ENCODE peak calls at places on chromosomes 3 and 15, in six cellular contexts. One of them, this sample, is unnamed.
A peak's percentile ranks its signal among the peaks of the same experiment; 100 is the strongest.

GRCh38 chr15:31389576-31389975 is 62.9 kb downstream of the KLF13 start:
- DNase-seq in neuronal stem cell: no peak
- DNase-seq in H1: no peak
- DNase-seq in mesendoderm: no peak
- DNase-seq in IMR-90: no peak
- DNase-seq in mesenchymal stem cell: no peak
- DNase-seq in this sample: no peak

GRCh38 chr3:173501941-173502489 is 104.5 kb downstream of the NLGN1 start:
- DNase-seq in neuronal stem cell: no peak
- DNase-seq in mesenchymal stem cell: peak; percentile 4
- DNase-seq in H1: no peak
- DNase-seq in mesendoderm: no peak
- DNase-seq in IMR-90: peak; percentile 4
- DNase-seq in this sample: no peak

GRCh38 chr3:55434789-55435188 is 52.3 kb downstream of the WNT5A start:
- DNase-seq in mesenchymal stem cell: no peak
- DNase-seq in IMR-90: peak; percentile 21
- DNase-seq in neuronal stem cell: no peak
- DNase-seq in mesendoderm: peak; percentile 65
- DNase-seq in H1: peak; percentile 17
- DNase-seq in this sample: peak; percentile 43

GRCh38 chr3:10845240-10845761 is 29.3 kb downstream of the SLC6A11 start:
- DNase-seq in neuronal stem cell: no peak
- DNase-seq in IMR-90: no peak
- DNase-seq in mesendoderm: no peak
- DNase-seq in mesenchymal stem cell: no peak
- DNase-seq in H1: no peak
- DNase-seq in this sample: no peak

GRCh38 chr3:196997311-196997710 is 28.7 kb upstream of the PIGZ start:
- DNase-seq in neuronal stem cell: no peak
- DNase-seq in mesenchymal stem cell: no peak
- DNase-seq in H1: no peak
- DNase-seq in IMR-90: no peak
- DNase-seq in mesendoderm: no peak
- DNase-seq in this sample: peak; percentile 22

GRCh38 chr3:71244153-71245051 is 339.1 kb downstream of the FOXP1 start:
- DNase-seq in H1: no peak
- DNase-seq in mesenchymal stem cell: peak; percentile 61
- DNase-seq in mesendoderm: peak; percentile 46
- DNase-seq in neuronal stem cell: no peak
- DNase-seq in IMR-90: peak; percentile 67
- DNase-seq in this sample: no peak

GRCh38 chr3:56975562-56975961 is 84.9 kb upstream of the SPATA12 start:
- DNase-seq in IMR-90: peak; percentile 51
- DNase-seq in H1: no peak
- DNase-seq in neuronal stem cell: no peak
- DNase-seq in mesenchymal stem cell: no peak
- DNase-seq in mesendoderm: no peak
- DNase-seq in this sample: no peak

GRCh38 chr3:122533931-122534334 is 19.2 kb upstream of the KPNA1 start:
- DNase-seq in H1: no peak
- DNase-seq in IMR-90: peak; percentile 87
- DNase-seq in mesenchymal stem cell: peak; percentile 87
- DNase-seq in neuronal stem cell: no peak
- DNase-seq in mesendoderm: peak; percentile 97
- DNase-seq in this sample: no peak

GRCh38 chr15:25057574-25057973 is 102.8 kb downstream of the SNRPN start:
- DNase-seq in H1: no peak
- DNase-seq in mesendoderm: no peak
- DNase-seq in IMR-90: no peak
- DNase-seq in mesenchymal stem cell: no peak
- DNase-seq in neuronal stem cell: no peak
- DNase-seq in this sample: peak; percentile 12

GRCh38 chr15:57418640-57419039 is 42.3 kb downstream of the CGNL1 start:
- DNase-seq in IMR-90: no peak
- DNase-seq in mesendoderm: no peak
- DNase-seq in mesenchymal stem cell: no peak
- DNase-seq in neuronal stem cell: no peak
- DNase-seq in H1: no peak
- DNase-seq in this sample: no peak

GRCh38 chr3:21158801-21159564 is 592.0 kb downstream of the ZNF385D start:
- DNase-seq in IMR-90: peak; percentile 3
- DNase-seq in H1: no peak
- DNase-seq in neuronal stem cell: no peak
- DNase-seq in mesenchymal stem cell: no peak
- DNase-seq in mesendoderm: no peak
- DNase-seq in this sample: no peak

GRCh38 chr3:191369081-191370010 is 39.0 kb upstream of the UTS2B start:
- DNase-seq in neuronal stem cell: no peak
- DNase-seq in mesenchymal stem cell: peak; percentile 68
- DNase-seq in IMR-90: peak; percentile 58
- DNase-seq in mesendoderm: no peak
- DNase-seq in H1: no peak
- DNase-seq in this sample: no peak

GRCh38 chr3:160343132-160343531 is 55.9 kb downstream of the IFT80 start:
- DNase-seq in H1: no peak
- DNase-seq in mesendoderm: peak; percentile 7
- DNase-seq in IMR-90: peak; percentile 49
- DNase-seq in mesenchymal stem cell: peak; percentile 38
- DNase-seq in neuronal stem cell: no peak
- DNase-seq in this sample: no peak

GRCh38 chr3:37500518-37500917 is 326.1 kb upstream of the LRRFIP2 start:
- DNase-seq in mesendoderm: no peak
- DNase-seq in mesenchymal stem cell: no peak
- DNase-seq in H1: no peak
- DNase-seq in IMR-90: no peak
- DNase-seq in neuronal stem cell: no peak
- DNase-seq in this sample: no peak

GRCh38 chr3:36362973-36363372 is 17.3 kb upstream of the STAC start:
- DNase-seq in IMR-90: peak; percentile 0
- DNase-seq in mesenchymal stem cell: peak; percentile 65
- DNase-seq in H1: no peak
- DNase-seq in neuronal stem cell: no peak
- DNase-seq in mesendoderm: peak; percentile 94
- DNase-seq in this sample: peak; percentile 36

GRCh38 chr3:197555281-197556261 is at the start of gene BDH1:
- DNase-seq in IMR-90: no peak
- DNase-seq in mesendoderm: peak; percentile 81
- DNase-seq in H1: no peak
- DNase-seq in mesenchymal stem cell: peak; percentile 31
- DNase-seq in neuronal stem cell: peak; percentile 56
- DNase-seq in this sample: peak; percentile 76

GRCh38 chr3:8503871-8504610 is 2.4 kb downstream of the LMCD1 start:
- DNase-seq in neuronal stem cell: no peak
- DNase-seq in mesenchymal stem cell: no peak
- DNase-seq in mesendoderm: peak; percentile 93
- DNase-seq in H1: no peak
- DNase-seq in IMR-90: no peak
- DNase-seq in this sample: no peak

GRCh38 chr3:78322780-78323179 is 1282.9 kb downstream of the ROBO2 start:
- DNase-seq in mesenchymal stem cell: no peak
- DNase-seq in neuronal stem cell: no peak
- DNase-seq in mesendoderm: no peak
- DNase-seq in H1: peak; percentile 31
- DNase-seq in IMR-90: no peak
- DNase-seq in this sample: no peak

GRCh38 chr3:149639093-149639486 is 18.7 kb downstream of the WWTR1 start:
- DNase-seq in IMR-90: no peak
- DNase-seq in H1: no peak
- DNase-seq in mesendoderm: no peak
- DNase-seq in mesenchymal stem cell: no peak
- DNase-seq in neuronal stem cell: no peak
- DNase-seq in this sample: no peak

GRCh38 chr3:32089476-32089875 is 16.9 kb upstream of the GPD1L start:
- DNase-seq in mesenchymal stem cell: no peak
- DNase-seq in mesendoderm: no peak
- DNase-seq in neuronal stem cell: no peak
- DNase-seq in H1: no peak
- DNase-seq in IMR-90: no peak
- DNase-seq in this sample: no peak

GRCh38 chr3:89571707-89572106 is 464.3 kb downstream of the EPHA3 start:
- DNase-seq in mesenchymal stem cell: no peak
- DNase-seq in mesendoderm: no peak
- DNase-seq in neuronal stem cell: no peak
- DNase-seq in H1: no peak
- DNase-seq in IMR-90: no peak
- DNase-seq in this sample: no peak

GRCh38 chr3:126459111-126459762 is 16.5 kb downstream of the ZXDC start:
- DNase-seq in mesenchymal stem cell: no peak
- DNase-seq in IMR-90: no peak
- DNase-seq in mesendoderm: no peak
- DNase-seq in neuronal stem cell: no peak
- DNase-seq in H1: no peak
- DNase-seq in this sample: no peak

GRCh38 chr3:133956333-133956732 is 60.7 kb upstream of the RAB6B start:
- DNase-seq in neuronal stem cell: no peak
- DNase-seq in mesendoderm: no peak
- DNase-seq in H1: no peak
- DNase-seq in IMR-90: no peak
- DNase-seq in mesenchymal stem cell: no peak
- DNase-seq in this sample: no peak

GRCh38 chr3:38111696-38112377 is 25.1 kb downstream of the ACAA1 start:
- DNase-seq in mesendoderm: no peak
- DNase-seq in mesenchymal stem cell: no peak
- DNase-seq in H1: no peak
- DNase-seq in neuronal stem cell: no peak
- DNase-seq in IMR-90: no peak
- DNase-seq in this sample: no peak

GRCh38 chr3:50978991-50979667 is 304.4 kb downstream of the DOCK3 start:
- DNase-seq in neuronal stem cell: no peak
- DNase-seq in mesendoderm: peak; percentile 46
- DNase-seq in mesenchymal stem cell: no peak
- DNase-seq in H1: no peak
- DNase-seq in IMR-90: no peak
- DNase-seq in this sample: peak; percentile 74

GRCh38 chr3:186220365-186220764 is 111.5 kb upstream of the ETV5 start:
- DNase-seq in H1: no peak
- DNase-seq in neuronal stem cell: no peak
- DNase-seq in IMR-90: no peak
- DNase-seq in mesendoderm: peak; percentile 65
- DNase-seq in mesenchymal stem cell: peak; percentile 14
- DNase-seq in this sample: no peak

GRCh38 chr3:45978348-45978747 is 17.3 kb downstream of the FYCO1 start:
- DNase-seq in IMR-90: no peak
- DNase-seq in H1: no peak
- DNase-seq in neuronal stem cell: no peak
- DNase-seq in mesendoderm: no peak
- DNase-seq in mesenchymal stem cell: no peak
- DNase-seq in this sample: no peak

GRCh38 chr3:39917060-39917773 is 107.8 kb downstream of the MYRIP start:
- DNase-seq in mesenchymal stem cell: no peak
- DNase-seq in neuronal stem cell: no peak
- DNase-seq in H1: no peak
- DNase-seq in IMR-90: no peak
- DNase-seq in mesendoderm: no peak
- DNase-seq in this sample: no peak

DNA sequence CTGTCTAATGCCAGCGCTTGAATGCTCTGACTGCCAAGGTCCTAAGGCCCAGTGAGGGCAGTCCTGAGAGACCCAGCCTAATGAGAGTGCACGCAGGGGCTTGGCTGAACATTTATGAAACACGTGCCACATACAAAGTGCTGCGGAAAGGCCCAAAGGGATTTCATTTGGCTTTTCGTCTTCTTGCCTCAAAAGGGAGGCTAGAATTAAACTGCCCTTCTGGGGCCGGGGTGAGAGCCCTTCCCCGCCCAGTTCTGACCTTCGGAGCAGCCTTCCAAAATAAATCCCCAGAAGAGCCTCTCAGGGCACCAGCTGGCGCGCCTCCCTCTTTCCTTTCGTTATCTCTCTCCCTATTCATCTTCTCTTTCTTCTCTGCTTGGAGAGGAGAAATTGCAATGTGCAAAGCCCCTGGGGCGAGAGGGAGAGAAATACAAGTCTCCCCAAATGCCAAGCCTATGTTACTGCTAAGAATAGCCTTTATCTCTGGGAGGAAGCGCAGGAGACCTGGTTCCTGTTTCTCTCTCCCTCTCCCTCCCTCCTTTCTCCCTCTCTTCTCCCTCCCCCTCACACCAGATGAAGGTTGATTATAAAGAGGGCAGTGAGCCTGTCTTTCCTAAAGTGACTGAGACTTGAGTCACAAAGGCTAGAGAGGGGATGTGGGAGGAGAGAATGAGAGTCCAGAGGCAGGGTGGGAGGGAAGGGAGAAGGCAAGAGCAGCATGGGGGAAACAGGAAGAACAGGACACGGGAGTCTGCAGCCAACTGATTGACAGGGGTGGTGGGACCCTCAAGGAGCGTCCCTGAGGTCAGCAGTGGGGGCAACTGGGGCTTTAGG is 36.7 kb upstream of the NDUFB4 start:
- DNase-seq in neuronal stem cell: peak; percentile 85
- DNase-seq in mesendoderm: peak; percentile 94
- DNase-seq in mesenchymal stem cell: peak; percentile 91
- DNase-seq in IMR-90: peak; percentile 85
- DNase-seq in H1: no peak
- DNase-seq in this sample: peak; percentile 68
- H3K18ac ChIP-seq in neuronal stem cell: peak overlapping the region; percentile 61
- H3K18ac ChIP-seq in mesendoderm: peak overlapping the region; percentile 6
- H3K18ac ChIP-seq in mesenchymal stem cell: peak overlapping the region; percentile 68
- H3K18ac ChIP-seq in IMR-90: peak overlapping the region; percentile 18
- H3K18ac ChIP-seq in H1: peak overlapping the region; percentile 52
- H3K18ac ChIP-seq in this sample: peak overlapping the region; percentile 28

DNA sequence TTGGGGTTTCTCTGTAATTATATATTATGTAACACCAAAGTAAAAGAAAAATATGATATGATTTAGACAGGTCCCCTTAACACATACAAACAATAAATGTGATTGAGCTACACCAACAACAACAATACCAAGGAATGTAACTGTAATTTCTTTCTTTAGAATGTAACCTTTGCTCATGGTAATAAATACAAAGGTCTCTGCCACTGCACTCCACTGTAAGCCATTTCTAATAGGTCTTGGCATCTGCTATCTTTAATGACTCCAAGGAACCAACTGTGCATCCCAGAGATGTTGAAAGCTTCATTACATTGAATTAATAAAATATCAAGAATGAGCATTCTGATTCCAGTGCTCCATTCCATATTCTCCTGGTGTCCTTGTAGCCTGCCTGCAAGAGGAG is 88.8 kb downstream of the PDZRN3 start:
- DNase-seq in mesendoderm: no peak
- DNase-seq in mesenchymal stem cell: no peak
- DNase-seq in H1: no peak
- DNase-seq in IMR-90: no peak
- DNase-seq in neuronal stem cell: no peak
- DNase-seq in this sample: no peak
- H3K18ac ChIP-seq in mesendoderm: no peak overlapping the region
- H3K18ac ChIP-seq in mesenchymal stem cell: no peak overlapping the region
- H3K18ac ChIP-seq in H1: no peak overlapping the region
- H3K18ac ChIP-seq in IMR-90: no peak overlapping the region
- H3K18ac ChIP-seq in neuronal stem cell: no peak overlapping the region
- H3K18ac ChIP-seq in this sample: no peak overlapping the region

GRCh38 chr3:51982838-51983577 is at the start of gene ACY1:
- DNase-seq in mesenchymal stem cell: peak; percentile 95
- DNase-seq in H1: no peak
- DNase-seq in neuronal stem cell: peak; percentile 87
- DNase-seq in mesendoderm: peak; percentile 94
- DNase-seq in IMR-90: peak; percentile 81
- DNase-seq in this sample: peak; percentile 91
- H3K18ac ChIP-seq in mesenchymal stem cell: peak within 1 kb of the TSS; percentile 94
- H3K18ac ChIP-seq in H1: peak within 1 kb of the TSS; percentile 89
- H3K18ac ChIP-seq in neuronal stem cell: peak within 1 kb of the TSS; percentile 89
- H3K18ac ChIP-seq in mesendoderm: peak within 1 kb of the TSS; percentile 52
- H3K18ac ChIP-seq in IMR-90: peak within 1 kb of the TSS; percentile 74
- H3K18ac ChIP-seq in this sample: peak within 1 kb of the TSS; percentile 44

GRCh38 chr3:57998366-57999283 is 9.6 kb upstream of the FLNB start:
- DNase-seq in H1: no peak
- DNase-seq in neuronal stem cell: no peak
- DNase-seq in mesendoderm: no peak
- DNase-seq in IMR-90: peak; percentile 81
- DNase-seq in mesenchymal stem cell: peak; percentile 58
- DNase-seq in this sample: no peak
- H3K18ac ChIP-seq in H1: no peak overlapping the region
- H3K18ac ChIP-seq in neuronal stem cell: no peak overlapping the region
- H3K18ac ChIP-seq in mesendoderm: no peak overlapping the region
- H3K18ac ChIP-seq in IMR-90: peak overlapping the region; percentile 50
- H3K18ac ChIP-seq in mesenchymal stem cell: peak overlapping the region; percentile 86
- H3K18ac ChIP-seq in this sample: no peak overlapping the region